ENCODE peak calls at places on chromosome X, in five cellular contexts. D, C, H, O and V are unnamed samples.

GRCh38 chrX:102765794-102766193 is 45.3 kb downstream of the GPRASP3 start:
- DNase-seq in O (peak; percentile 77), C (peak; percentile 23), D (peak; percentile 46), H (no peak), V (peak; percentile 77)

GRCh38 chrX:113804293-113804692 is 779.6 kb upstream of the HTR2C start:
- DNase-seq in D (no peak), O (no peak), C (no peak), H (no peak), V (no peak)

GRCh38 chrX:139691843-139692505 is 16.0 kb downstream of the MCF2 start:
- DNase-seq in O (peak; percentile 2), C (no peak), D (peak; percentile 2), H (no peak), V (no peak)

GRCh38 chrX:13200398-13200797 is 119.5 kb downstream of the ATXN3L start:
- DNase-seq in H (no peak), C (no peak), O (no peak), D (no peak), V (no peak)

GRCh38 chrX:475926-476723 is 89.4 kb upstream of the PPP2R3B start:
- DNase-seq in H (no peak), C (no peak), D (no peak), O (no peak), V (no peak)

GRCh38 chrX:85980286-85980685 is 67.1 kb downstream of the CHM start:
- DNase-seq in C (no peak), D (no peak), H (no peak), O (no peak), V (no peak)

GRCh38 chrX:66672106-66672505 is 33.2 kb upstream of the EDA2R start:
- DNase-seq in O (no peak), D (peak; percentile 40), C (no peak), H (no peak), V (no peak)

GRCh38 chrX:130110379-130111219 is at the start of gene ELF4:
- DNase-seq in O (peak; percentile 68), H (no peak), D (peak; percentile 46), C (no peak), V (peak; percentile 57)

GRCh38 chrX:97200454-97200853 is 316.7 kb downstream of the RPA4 start:
- DNase-seq in H (no peak), O (no peak), D (no peak), C (no peak), V (no peak)

GRCh38 chrX:20442597-20442996 is 175.9 kb upstream of the RPS6KA3 start:
- DNase-seq in D (peak; percentile 87), H (peak; percentile 19), O (peak; percentile 90), C (peak; percentile 50), V (peak; percentile 84)

GRCh38 chrX:119238557-119238956 is 2.5 kb downstream of the PGRMC1 start:
- DNase-seq in C (no peak), H (no peak), D (peak; percentile 20), O (peak; percentile 3), V (peak; percentile 12)

GRCh38 chrX:49176421-49177326 is 5.0 kb downstream of the PLP2 start:
- DNase-seq in D (no peak), O (no peak), C (no peak), H (no peak), V (no peak)

GRCh38 chrX:2848806-2849420 is 20.2 kb downstream of the GYG2 start:
- DNase-seq in C (peak; percentile 40), O (peak; percentile 85), D (peak; percentile 68), H (no peak), V (peak; percentile 73)

GRCh38 chrX:105098201-105098600 is 122.3 kb downstream of the TEX13A start:
- DNase-seq in C (no peak), O (no peak), D (peak; percentile 2), H (no peak), V (no peak)

GRCh38 chrX:103889216-103889615 is 57.2 kb upstream of the RAB9B start:
- DNase-seq in H (no peak), D (peak; percentile 63), C (no peak), O (no peak), V (peak; percentile 12)

GRCh38 chrX:48835524-48836329 is at the start of gene PCSK1N:
- DNase-seq in C (no peak), D (no peak), H (peak; percentile 14), O (no peak), V (no peak)

GRCh38 chrX:124529786-124530185 is 183.4 kb downstream of the SH2D1A start:
- DNase-seq in D (no peak), O (no peak), H (no peak), C (no peak), V (no peak)

GRCh38 chrX:54540289-54540688 is 10.3 kb downstream of the GNL3L start:
- DNase-seq in O (peak; percentile 53), H (no peak), D (peak; percentile 65), C (no peak), V (peak; percentile 52)

GRCh38 chrX:132737743-132738142 is 220.7 kb downstream of the HS6ST2 start:
- DNase-seq in H (no peak), D (no peak), O (no peak), C (no peak), V (no peak)

GRCh38 chrX:119539872-119540271 is 25.3 kb downstream of the STEEP1 start:
- DNase-seq in C (no peak), O (no peak), H (no peak), D (no peak), V (no peak)

GRCh38 chrX:9515973-9516538 is 51.2 kb downstream of the TBL1X start:
- DNase-seq in O (peak; percentile 55), H (no peak), D (no peak), C (no peak), V (peak; percentile 18)

GRCh38 chrX:153717445-153717844 is 6.7 kb downstream of the BCAP31 start:
- DNase-seq in H (no peak), D (no peak), C (no peak), O (no peak), V (no peak)

GRCh38 chrX:123629502-123629901 is 103.3 kb downstream of the THOC2 start:
- DNase-seq in D (no peak), C (no peak), O (no peak), H (no peak), V (no peak)

GRCh38 chrX:115602729-115603389 is 41.9 kb downstream of the PLS3 start:
- DNase-seq in H (no peak), O (no peak), C (no peak), D (peak; percentile 43), V (no peak)

GRCh38 chrX:15607067-15607466 is 6.3 kb upstream of the ACE2 start:
- DNase-seq in D (no peak), C (no peak), O (no peak), H (no peak), V (no peak)

GRCh38 chrX:2500681-2501151 is at the start of the genes DHRSX and ZBED1:
- DNase-seq in H (no peak), C (no peak), D (peak; percentile 18), O (peak; percentile 47), V (no peak)

GRCh38 chrX:133380882-133381619 is 34.2 kb downstream of the GPC4 start:
- DNase-seq in H (no peak), D (no peak), C (no peak), O (no peak), V (no peak)

GRCh38 chrX:154505726-154506125 is 10.3 kb downstream of the FAM3A start:
- DNase-seq in C (no peak), H (no peak), D (peak; percentile 69), O (peak; percentile 56), V (no peak)

GRCh38 chrX:103343105-103343504 is 13.1 kb downstream of the TCEAL7 start:
- DNase-seq in H (no peak), D (peak; percentile 66), O (peak; percentile 57), C (no peak), V (peak; percentile 71)

GRCh38 chrX:136497556-136498048 is at the start of gene HTATSF1:
- DNase-seq in H (no peak), O (no peak), C (no peak), D (no peak), V (no peak)

GRCh38 chrX:19799319-19800182 is 87.8 kb downstream of the SH3KBP1 start:
- DNase-seq in D (peak; percentile 66), H (no peak), O (peak; percentile 43), C (no peak), V (peak; percentile 63)

GRCh38 chrX:53280703-53281320 is 572 bp downstream of the IQSEC2 start:
- DNase-seq in H (no peak), C (no peak), D (peak; percentile 43), O (peak; percentile 54), V (peak; percentile 48)

GRCh38 chrX:1380672-1381233 is 11.2 kb downstream of the SLC25A6 start:
- DNase-seq in H (no peak), C (no peak), O (no peak), D (peak; percentile 28), V (no peak)

GRCh38 chrX:68989456-68989855 is 160.6 kb downstream of the EFNB1 start:
- DNase-seq in O (no peak), C (no peak), H (no peak), D (no peak), V (no peak)

GRCh38 chrX:115018944-115019343 is 1.5 kb upstream of the IL13RA2 start:
- DNase-seq in O (no peak), H (no peak), C (no peak), D (peak; percentile 35), V (peak; percentile 37)

GRCh38 chrX:7372843-7373525 is 225.0 kb upstream of the PUDP start:
- DNase-seq in H (no peak), O (peak; percentile 7), D (peak; percentile 79), C (peak; percentile 7), V (peak; percentile 56)

GRCh38 chrX:100673397-100673953 is 29.5 kb downstream of the SRPX2 start:
- DNase-seq in C (peak; percentile 33), D (peak; percentile 89), H (no peak), O (peak; percentile 79), V (peak; percentile 73)

GRCh38 chrX:98338544-98338943 is 1454.8 kb downstream of the RPA4 start:
- DNase-seq in D (no peak), C (no peak), O (no peak), H (no peak), V (no peak)
- H3K4me3 ChIP-seq in D (no peak overlapping the region), C (no peak overlapping the region), O (no peak overlapping the region), H (no peak overlapping the region), V (no peak overlapping the region)

DNA sequence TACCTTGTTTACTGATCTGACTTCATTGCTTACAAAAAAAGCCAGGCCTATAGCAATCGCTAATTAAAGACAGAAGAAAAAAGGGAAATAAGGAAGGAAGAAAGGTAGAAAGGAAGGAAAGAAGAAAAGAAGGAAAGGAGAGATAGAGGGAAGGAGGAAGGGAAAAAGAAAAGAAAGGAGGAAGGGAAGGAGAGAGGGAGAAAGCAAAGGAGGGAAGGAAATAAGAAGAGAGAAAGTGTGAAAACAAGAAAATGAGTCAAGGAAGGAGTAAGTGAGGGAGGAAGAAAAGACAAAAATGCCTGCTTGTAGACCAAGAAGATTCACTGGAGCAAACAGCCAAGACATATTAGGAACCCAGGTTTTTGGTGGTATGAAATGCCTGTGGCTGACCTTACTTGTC is 57.0 kb upstream of the MAGEB16 start:
- DNase-seq in C (no peak), H (no peak), D (no peak), O (no peak), V (no peak)
- H3K4me3 ChIP-seq in C (no peak overlapping the region), H (no peak overlapping the region), D (no peak overlapping the region), O (no peak overlapping the region), V (no peak overlapping the region)

GRCh38 chrX:40005290-40006011 is 92.3 kb downstream of the BCOR start:
- DNase-seq in O (peak; percentile 25), D (no peak), C (no peak), H (no peak), V (no peak)
- H3K4me3 ChIP-seq in O (no peak overlapping the region), D (no peak overlapping the region), C (no peak overlapping the region), H (no peak overlapping the region), V (no peak overlapping the region)

GRCh38 chrX:150575415-150575814 is 7.0 kb downstream of the MTM1 start:
- DNase-seq in D (peak; percentile 59), O (peak; percentile 13), C (no peak), H (peak; percentile 37), V (peak; percentile 49)
- H3K4me3 ChIP-seq in D (no peak overlapping the region), O (no peak overlapping the region), C (no peak overlapping the region), H (no peak overlapping the region), V (no peak overlapping the region)